ENCODE peak calls at places on chromosomes 11 and 22, in seven cellular contexts. One of them, this sample, is unnamed.

GRCh38 chr22:47370448-47371262 is 608.2 kb downstream of the TBC1D22A start:
- DNase-seq in neuronal stem cell: no peak
- DNase-seq in trophoblast cell: no peak
- DNase-seq in H1: no peak
- DNase-seq in mesendoderm: no peak
- DNase-seq in mesenchymal stem cell: no peak
- DNase-seq in H9: no peak
- DNase-seq in this sample: no peak

GRCh38 chr22:44037519-44038370 is 13.6 kb downstream of the PARVB start:
- DNase-seq in neuronal stem cell: no peak
- DNase-seq in trophoblast cell: peak
- DNase-seq in H1: no peak
- DNase-seq in mesendoderm: peak
- DNase-seq in mesenchymal stem cell: peak
- DNase-seq in H9: no peak
- DNase-seq in this sample: peak

GRCh38 chr11:45949992-45950407 is 27.5 kb downstream of the LARGE2 start:
- DNase-seq in neuronal stem cell: no peak
- DNase-seq in trophoblast cell: no peak
- DNase-seq in H1: no peak
- DNase-seq in mesendoderm: no peak
- DNase-seq in mesenchymal stem cell: no peak
- DNase-seq in H9: no peak
- DNase-seq in this sample: no peak

GRCh38 chr11:58628446-58628845 is 6.0 kb downstream of the CNTF start:
- DNase-seq in neuronal stem cell: no peak
- DNase-seq in trophoblast cell: no peak
- DNase-seq in H1: no peak
- DNase-seq in mesendoderm: no peak
- DNase-seq in mesenchymal stem cell: no peak
- DNase-seq in H9: no peak
- DNase-seq in this sample: peak

GRCh38 chr11:83528877-83529276 is 242.7 kb upstream of the CCDC90B start:
- DNase-seq in neuronal stem cell: no peak
- DNase-seq in trophoblast cell: no peak
- DNase-seq in H1: no peak
- DNase-seq in mesendoderm: no peak
- DNase-seq in mesenchymal stem cell: no peak
- DNase-seq in H9: no peak
- DNase-seq in this sample: no peak

GRCh38 chr11:76592961-76593360 is 77.6 kb downstream of the LRRC32 start:
- DNase-seq in neuronal stem cell: no peak
- DNase-seq in trophoblast cell: no peak
- DNase-seq in H1: no peak
- DNase-seq in mesendoderm: no peak
- DNase-seq in mesenchymal stem cell: no peak
- DNase-seq in H9: no peak
- DNase-seq in this sample: no peak

GRCh38 chr11:65879622-65880021 is at the start of gene CTSW:
- DNase-seq in neuronal stem cell: no peak
- DNase-seq in trophoblast cell: no peak
- DNase-seq in H1: no peak
- DNase-seq in mesendoderm: no peak
- DNase-seq in mesenchymal stem cell: no peak
- DNase-seq in H9: no peak
- DNase-seq in this sample: no peak

GRCh38 chr22:35601743-35602633 is 15.1 kb downstream of the MB start:
- DNase-seq in neuronal stem cell: no peak
- DNase-seq in trophoblast cell: peak
- DNase-seq in H1: no peak
- DNase-seq in mesendoderm: no peak
- DNase-seq in mesenchymal stem cell: peak
- DNase-seq in H9: no peak
- DNase-seq in this sample: peak

GRCh38 chr22:25137577-25138525 is 61.8 kb upstream of the CRYBB3 start:
- DNase-seq in neuronal stem cell: no peak
- DNase-seq in trophoblast cell: no peak
- DNase-seq in H1: no peak
- DNase-seq in mesendoderm: peak
- DNase-seq in mesenchymal stem cell: peak
- DNase-seq in H9: no peak
- DNase-seq in this sample: no peak

GRCh38 chr22:30541979-30542810 is 4.3 kb downstream of the SEC14L6 start:
- DNase-seq in neuronal stem cell: peak
- DNase-seq in trophoblast cell: no peak
- DNase-seq in H1: peak
- DNase-seq in mesendoderm: peak
- DNase-seq in mesenchymal stem cell: peak
- DNase-seq in H9: peak
- DNase-seq in this sample: no peak

GRCh38 chr11:85182437-85183109 is 444.6 kb downstream of the DLG2 start:
- DNase-seq in neuronal stem cell: peak
- DNase-seq in trophoblast cell: no peak
- DNase-seq in H1: no peak
- DNase-seq in mesendoderm: peak
- DNase-seq in mesenchymal stem cell: peak
- DNase-seq in H9: peak
- DNase-seq in this sample: peak

DNA sequence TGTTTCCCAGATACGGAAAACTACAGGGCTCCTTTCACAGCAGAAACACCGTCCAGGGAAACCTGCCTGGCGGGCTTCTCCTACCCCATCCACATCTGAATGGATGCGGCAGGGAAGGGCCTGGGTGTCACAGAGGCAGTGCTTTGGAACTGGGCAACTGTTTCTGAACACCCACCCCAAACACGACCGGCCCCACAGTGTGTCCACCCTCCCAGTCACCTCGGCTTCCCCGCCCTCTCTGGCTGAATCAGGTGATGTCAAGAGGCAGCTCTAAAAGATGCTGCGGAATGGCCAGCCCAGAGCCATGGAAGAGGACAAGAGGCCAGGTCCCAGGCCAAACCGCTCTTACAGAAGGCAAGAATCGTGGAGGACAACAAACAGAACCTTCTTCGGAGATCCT is 22.0 kb downstream of the IFT27 start:
- DNase-seq in neuronal stem cell: no peak
- DNase-seq in trophoblast cell: no peak
- DNase-seq in H1: no peak
- DNase-seq in mesendoderm: no peak
- DNase-seq in mesenchymal stem cell: no peak
- DNase-seq in H9: no peak
- DNase-seq in this sample: no peak
- H3K18ac ChIP-seq in neuronal stem cell: no peak
- H3K18ac ChIP-seq in trophoblast cell: no peak
- H3K18ac ChIP-seq in H1: no peak
- H3K18ac ChIP-seq in mesendoderm: no peak
- H3K18ac ChIP-seq in mesenchymal stem cell: no peak
- H3K18ac ChIP-seq in H9: no peak
- H3K18ac ChIP-seq in this sample: no peak

DNA sequence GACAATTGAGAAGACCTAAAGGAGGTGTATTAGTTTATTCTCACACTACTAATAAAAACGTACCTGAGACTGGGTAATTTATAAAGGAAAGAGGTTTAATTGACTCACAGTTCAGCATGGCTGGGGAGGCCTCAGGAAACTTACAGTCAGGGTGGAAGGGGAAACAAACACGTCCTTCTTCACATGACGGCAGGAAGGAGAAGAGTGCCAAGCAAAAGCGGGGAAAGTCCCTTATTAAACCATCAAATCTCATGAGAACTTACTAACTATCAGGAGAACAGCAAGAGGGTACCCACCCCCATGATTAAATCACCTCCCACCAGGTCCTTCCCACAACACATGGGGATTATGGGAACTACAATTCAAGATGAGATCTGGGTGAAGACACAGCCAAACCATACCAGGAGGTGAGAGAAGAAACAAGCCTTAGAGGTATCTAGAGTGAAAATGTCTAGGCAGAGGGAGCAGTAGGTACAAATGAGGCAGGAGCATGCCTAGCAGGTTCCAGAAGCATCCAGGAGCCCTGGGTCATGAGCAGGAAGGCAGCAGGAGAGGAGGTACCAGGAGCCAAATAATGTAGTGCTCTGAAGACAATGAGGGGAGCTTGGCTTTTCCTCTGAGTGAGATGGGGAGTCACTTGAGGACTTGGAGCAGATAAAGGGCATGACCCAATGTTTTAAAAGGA is 31.6 kb downstream of the IL10RA start:
- DNase-seq in neuronal stem cell: no peak
- DNase-seq in trophoblast cell: no peak
- DNase-seq in H1: no peak
- DNase-seq in mesendoderm: no peak
- DNase-seq in mesenchymal stem cell: no peak
- DNase-seq in H9: no peak
- DNase-seq in this sample: no peak
- H3K18ac ChIP-seq in neuronal stem cell: no peak
- H3K18ac ChIP-seq in trophoblast cell: no peak
- H3K18ac ChIP-seq in H1: no peak
- H3K18ac ChIP-seq in mesendoderm: no peak
- H3K18ac ChIP-seq in mesenchymal stem cell: no peak
- H3K18ac ChIP-seq in H9: no peak
- H3K18ac ChIP-seq in this sample: no peak

GRCh38 chr11:70247042-70247709 is 23.3 kb upstream of the PPFIA1 start:
- DNase-seq in neuronal stem cell: no peak
- DNase-seq in trophoblast cell: no peak
- DNase-seq in H1: no peak
- DNase-seq in mesendoderm: no peak
- DNase-seq in mesenchymal stem cell: no peak
- DNase-seq in H9: no peak
- DNase-seq in this sample: peak
- H3K18ac ChIP-seq in neuronal stem cell: no peak
- H3K18ac ChIP-seq in trophoblast cell: no peak
- H3K18ac ChIP-seq in H1: no peak
- H3K18ac ChIP-seq in mesendoderm: no peak
- H3K18ac ChIP-seq in mesenchymal stem cell: peak
- H3K18ac ChIP-seq in H9: no peak
- H3K18ac ChIP-seq in this sample: no peak

DNA sequence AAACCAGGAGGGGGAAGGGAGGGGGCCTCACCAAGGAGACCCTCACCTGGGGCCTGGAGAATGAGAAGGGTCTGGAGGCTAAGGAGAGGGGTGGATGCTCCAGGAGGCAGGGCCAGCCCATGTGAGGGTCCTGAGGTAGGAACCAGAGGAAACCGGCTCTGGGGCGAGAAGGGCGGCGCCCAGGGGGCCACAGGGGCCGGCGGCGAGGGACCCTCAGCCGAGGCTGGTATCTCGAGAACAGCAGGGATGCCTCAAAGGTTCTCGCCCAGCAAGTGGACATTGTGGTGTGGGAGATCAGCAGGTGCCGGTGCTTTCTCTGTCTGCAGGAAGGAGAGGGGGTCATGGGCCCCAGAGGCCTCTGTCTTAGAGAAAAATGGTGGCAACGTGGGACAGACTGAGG is 47.9 kb downstream of the CDKN1C start:
- DNase-seq in neuronal stem cell: no peak
- DNase-seq in trophoblast cell: no peak
- DNase-seq in H1: no peak
- DNase-seq in mesendoderm: no peak
- DNase-seq in mesenchymal stem cell: no peak
- DNase-seq in H9: no peak
- DNase-seq in this sample: no peak
- H3K18ac ChIP-seq in neuronal stem cell: peak
- H3K18ac ChIP-seq in trophoblast cell: peak
- H3K18ac ChIP-seq in H1: peak
- H3K18ac ChIP-seq in mesendoderm: no peak
- H3K18ac ChIP-seq in mesenchymal stem cell: peak
- H3K18ac ChIP-seq in H9: no peak
- H3K18ac ChIP-seq in this sample: no peak

DNA sequence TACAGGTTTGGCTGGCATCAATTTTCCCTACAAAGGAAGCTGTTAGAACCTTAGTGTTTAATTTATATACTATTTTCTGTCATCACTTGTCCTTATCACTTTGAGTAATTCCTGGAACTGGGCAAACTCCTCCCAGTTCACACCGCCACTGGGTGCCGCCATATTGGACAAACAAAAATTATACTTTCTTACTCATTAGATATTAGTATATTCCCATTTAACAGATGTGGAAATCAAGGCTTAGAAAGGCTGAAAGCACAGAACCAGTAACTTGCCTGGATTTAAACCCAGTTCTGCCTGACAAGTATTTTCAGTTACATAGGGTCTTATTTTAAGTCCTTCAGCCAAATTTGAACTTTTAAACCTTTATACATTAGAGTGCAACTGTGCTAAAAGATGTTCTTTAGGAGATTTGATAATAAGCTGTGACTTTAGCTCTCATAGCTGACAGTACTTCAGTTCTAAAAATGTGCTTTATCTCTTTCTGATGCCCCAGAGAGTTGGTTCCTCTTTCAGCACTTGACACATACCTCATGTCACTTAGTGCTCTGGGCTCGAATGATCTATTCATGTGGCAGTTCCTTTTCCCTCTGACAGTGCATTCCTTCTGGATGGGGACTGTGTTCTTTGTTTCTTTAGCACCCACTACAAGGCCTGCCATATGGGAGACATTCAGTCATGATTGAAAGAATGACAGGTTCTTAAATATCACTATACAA is 25.4 kb downstream of the COA4 start:
- DNase-seq in neuronal stem cell: no peak
- DNase-seq in trophoblast cell: no peak
- DNase-seq in H1: no peak
- DNase-seq in mesendoderm: no peak
- DNase-seq in mesenchymal stem cell: no peak
- DNase-seq in H9: no peak
- DNase-seq in this sample: no peak
- H3K18ac ChIP-seq in neuronal stem cell: no peak
- H3K18ac ChIP-seq in trophoblast cell: no peak
- H3K18ac ChIP-seq in H1: no peak
- H3K18ac ChIP-seq in mesendoderm: no peak
- H3K18ac ChIP-seq in mesenchymal stem cell: no peak
- H3K18ac ChIP-seq in H9: no peak
- H3K18ac ChIP-seq in this sample: no peak

GRCh38 chr22:20916916-20917810 is at the start of gene CRKL:
- DNase-seq in neuronal stem cell: peak
- DNase-seq in trophoblast cell: peak
- DNase-seq in H1: peak
- DNase-seq in mesendoderm: peak
- DNase-seq in mesenchymal stem cell: peak
- DNase-seq in H9: peak
- DNase-seq in this sample: peak

GRCh38 chr22:20920881-20921203 is 3.6 kb downstream of the CRKL start:
- DNase-seq in neuronal stem cell: no peak
- DNase-seq in trophoblast cell: no peak
- DNase-seq in H1: no peak
- DNase-seq in mesendoderm: no peak
- DNase-seq in mesenchymal stem cell: no peak
- DNase-seq in H9: no peak
- DNase-seq in this sample: no peak

GRCh38 chr22:20919718-20920117 is 2.5 kb downstream of the CRKL start:
- DNase-seq in neuronal stem cell: no peak
- DNase-seq in trophoblast cell: no peak
- DNase-seq in H1: no peak
- DNase-seq in mesendoderm: no peak
- DNase-seq in mesenchymal stem cell: peak
- DNase-seq in H9: no peak
- DNase-seq in this sample: no peak

GRCh38 chr22:20922141-20922751 is 5.0 kb downstream of the CRKL start:
- DNase-seq in neuronal stem cell: no peak
- DNase-seq in trophoblast cell: no peak
- DNase-seq in H1: no peak
- DNase-seq in mesendoderm: peak
- DNase-seq in mesenchymal stem cell: no peak
- DNase-seq in H9: no peak
- DNase-seq in this sample: no peak

GRCh38 chr22:20918663-20919220 is 1.5 kb downstream of the CRKL start:
- DNase-seq in neuronal stem cell: no peak
- DNase-seq in trophoblast cell: no peak
- DNase-seq in H1: no peak
- DNase-seq in mesendoderm: no peak
- DNase-seq in mesenchymal stem cell: no peak
- DNase-seq in H9: no peak
- DNase-seq in this sample: no peak
- H3K18ac ChIP-seq in neuronal stem cell: no peak
- H3K18ac ChIP-seq in trophoblast cell: no peak
- H3K18ac ChIP-seq in H1: no peak
- H3K18ac ChIP-seq in mesendoderm: no peak
- H3K18ac ChIP-seq in mesenchymal stem cell: no peak
- H3K18ac ChIP-seq in H9: no peak
- H3K18ac ChIP-seq in this sample: peak

This sample was measured in IMR-90.